ENCODE peak calls at places on chromosomes 2 and 18, in nine cellular contexts. Q, V, O, E, C, M, L, N and P are unnamed samples.

GRCh38 chr2:170320948-170321347 is 143.0 kb downstream of the MYO3B start:
- DNase-seq in C (no peak), L (no peak), O (no peak), Q (no peak), N (no peak), M (no peak), E (no peak), V (no peak), P (no peak)

GRCh38 chr2:8219631-8220393 is 462.0 kb upstream of the ID2 start:
- DNase-seq in N (no peak), O (no peak), L (no peak), C (peak; percentile 95), V (no peak), E (no peak), M (peak; percentile 87), Q (peak; percentile 67), P (no peak)

GRCh38 chr2:88190808-88191721 is 20.9 kb downstream of the THNSL2 start:
- DNase-seq in Q (no peak), L (no peak), E (peak; percentile 46), C (no peak), V (no peak), M (no peak), O (peak; percentile 24), N (no peak), P (no peak)

GRCh38 chr2:162014751-162015150 is 59.3 kb downstream of the DPP4 start:
- DNase-seq in N (no peak), Q (no peak), V (no peak), M (no peak), L (no peak), C (no peak), E (no peak), O (no peak), P (no peak)

GRCh38 chr2:177735318-177735803 is 337.2 kb downstream of the PDE11A start:
- DNase-seq in M (no peak), V (no peak), N (no peak), E (no peak), Q (no peak), C (no peak), O (no peak), L (no peak), P (no peak)

GRCh38 chr2:138964413-138964812 is 184.2 kb upstream of the NXPH2 start:
- DNase-seq in L (no peak), C (no peak), E (no peak), M (no peak), O (no peak), V (no peak), Q (no peak), N (no peak), P (no peak)

GRCh38 chr2:144460981-144461766 is 58.7 kb downstream of the ZEB2 start:
- DNase-seq in M (peak; percentile 58), O (peak; percentile 26), V (no peak), N (no peak), L (no peak), C (no peak), E (no peak), Q (peak; percentile 69), P (no peak)

GRCh38 chr2:127067620-127068350 is 39.2 kb downstream of the BIN1 start:
- DNase-seq in N (peak; percentile 88), L (peak; percentile 64), O (peak; percentile 84), Q (no peak), C (peak; percentile 81), E (peak; percentile 69), V (peak; percentile 71), M (peak; percentile 91), P (peak; percentile 89)

GRCh38 chr18:67478249-67478648 is 38.3 kb downstream of the DSEL start:
- DNase-seq in O (no peak), Q (no peak), V (no peak), E (no peak), C (no peak), N (peak; percentile 29), M (no peak), L (no peak), P (no peak)

GRCh38 chr18:48926420-48926857 is 24.3 kb downstream of the SMAD7 start:
- DNase-seq in V (no peak), E (no peak), Q (no peak), C (no peak), L (no peak), O (peak; percentile 80), M (no peak), N (peak; percentile 58), P (no peak)

DNA sequence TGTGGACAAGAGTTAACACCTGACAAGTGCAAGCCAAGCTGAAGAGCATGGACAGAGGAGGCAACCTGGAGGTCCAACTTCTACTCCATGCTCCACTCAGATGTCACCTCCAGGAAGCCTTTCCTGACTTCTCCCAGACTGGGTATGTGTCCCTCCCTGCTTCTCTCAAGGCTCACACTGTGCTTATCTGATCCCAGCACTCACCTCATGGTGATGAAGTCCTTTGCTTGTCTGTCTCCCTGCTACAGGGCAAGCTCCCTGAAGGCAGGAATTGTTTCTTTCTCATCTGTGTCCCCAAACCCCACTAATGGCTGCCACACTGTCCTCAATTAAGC is 2.7 kb upstream of the SLC30A3 start:
- DNase-seq in M (no peak), O (no peak), N (no peak), Q (no peak), C (no peak), V (no peak), E (no peak), L (no peak), P (no peak)
- H3K27me3 ChIP-seq in M (peaks cover 72% of the 10 kb centered on the region), O (peaks cover 100% of the 10 kb centered on the region), N (peaks cover 20% of the 10 kb centered on the region), Q (no peaks in the 10 kb centered on the region), C (peaks cover 72% of the 10 kb centered on the region), V (peaks cover 31% of the 10 kb centered on the region), E (peaks cover 13% of the 10 kb centered on the region), L (peaks cover 49% of the 10 kb centered on the region), P (peaks cover 83% of the 10 kb centered on the region)

DNA sequence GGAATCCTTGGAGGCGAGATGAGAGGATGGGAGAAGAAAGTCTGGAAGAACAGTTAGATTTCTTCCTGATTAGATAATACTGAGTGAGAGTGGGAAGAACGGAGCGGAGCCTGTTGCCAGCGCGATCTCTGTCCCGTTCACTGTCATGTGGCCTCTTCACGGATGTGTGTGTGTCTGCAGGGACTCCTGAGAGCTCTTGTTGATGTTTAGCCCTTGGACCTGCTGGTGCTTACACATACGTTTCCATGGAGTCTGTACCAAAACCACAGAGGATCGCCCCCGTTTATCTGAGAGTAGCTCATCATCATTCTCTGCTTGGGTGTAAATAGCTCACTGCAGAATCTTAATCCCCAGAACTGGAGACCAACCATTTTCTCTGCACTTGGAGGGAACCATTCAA is 150.3 kb downstream of the AGAP1 start:
- DNase-seq in V (no peak), O (no peak), Q (no peak), M (no peak), N (no peak), L (no peak), E (no peak), C (no peak), P (no peak)
- H3K27ac ChIP-seq in V (no peak overlapping the region), O (peak overlapping the region; percentile 2), Q (no peak overlapping the region), M (no peak overlapping the region), N (no peak overlapping the region), L (no peak overlapping the region), E (no peak overlapping the region), C (no peak overlapping the region), P (no peak overlapping the region)

GRCh38 chr2:95026471-95027368 is 1.2 kb downstream of the MAL start:
- DNase-seq in E (no peak), L (no peak), O (no peak), M (peak; percentile 16), C (no peak), N (peak; percentile 59), Q (no peak), V (peak; percentile 36), P (no peak)
- H3K27me3 ChIP-seq in E (no peaks in the 10 kb centered on the region), L (no peaks in the 10 kb centered on the region), O (peaks cover 65% of the 10 kb centered on the region), M (peaks cover 66% of the 10 kb centered on the region), C (peaks cover 95% of the 10 kb centered on the region), N (no peaks in the 10 kb centered on the region), Q (no peaks in the 10 kb centered on the region), V (no peaks in the 10 kb centered on the region), P (peaks cover 37% of the 10 kb centered on the region)

DNA sequence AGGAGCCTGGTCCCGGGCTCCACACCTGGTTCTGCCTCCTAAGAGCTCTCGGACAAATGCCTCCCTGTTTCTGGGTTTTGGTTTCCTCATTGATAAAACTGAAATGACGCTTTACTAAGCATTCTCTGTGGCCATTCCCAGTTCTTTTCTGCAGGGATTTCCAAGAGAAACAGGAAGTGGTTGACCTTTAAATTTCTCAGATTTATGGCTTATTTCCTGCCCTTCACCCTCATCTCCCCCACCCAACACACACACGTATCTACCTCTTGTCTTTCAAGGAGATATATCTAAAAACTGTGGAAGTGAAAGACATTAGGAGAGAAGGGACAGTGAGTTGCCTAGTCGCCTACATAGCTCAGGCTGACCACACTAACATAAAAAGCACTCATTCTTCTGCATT is 53.0 kb downstream of the PIEZO2 start:
- DNase-seq in O (no peak), N (no peak), Q (no peak), E (no peak), V (no peak), C (no peak), M (no peak), L (no peak), P (no peak)
- H3K27ac ChIP-seq in O (no peak overlapping the region), N (no peak overlapping the region), Q (no peak overlapping the region), E (no peak overlapping the region), V (no peak overlapping the region), C (no peak overlapping the region), M (peak overlapping the region; percentile 71), L (no peak overlapping the region), P (no peak overlapping the region)

GRCh38 chr18:47725656-47726055 is 204.8 kb downstream of the SMAD2 start:
- DNase-seq in L (no peak), C (peak; percentile 38), V (no peak), E (no peak), N (peak; percentile 3), Q (no peak), M (no peak), O (no peak), P (no peak)
- H3K27me3 ChIP-seq in L (no peaks in the 10 kb centered on the region), C (peaks cover 10% of the 10 kb centered on the region), V (no peaks in the 10 kb centered on the region), E (peaks cover 80% of the 10 kb centered on the region), N (no peaks in the 10 kb centered on the region), Q (no peaks in the 10 kb centered on the region), M (peaks cover 33% of the 10 kb centered on the region), O (no peaks in the 10 kb centered on the region), P (no peaks in the 10 kb centered on the region)

GRCh38 chr18:79798346-79798998 is 734 bp downstream of the KCNG2 start:
- DNase-seq in E (no peak), L (no peak), C (no peak), N (no peak), Q (no peak), V (no peak), O (no peak), M (peak; percentile 48), P (peak; percentile 63)
- H3K27ac ChIP-seq in E (no peak overlapping the region), L (no peak overlapping the region), C (no peak overlapping the region), N (no peak overlapping the region), Q (no peak overlapping the region), V (no peak overlapping the region), O (no peak overlapping the region), M (no peak overlapping the region), P (no peak overlapping the region)